ENCODE peak calls at places on chromosomes 7 and 10, in six cellular contexts. E is kidney epithelial cell; Y is NCI-H748 treated with DMSO at 0.1 percent for 48 hours; A is mesendoderm; W is AG04450; O is CD4-positive, alpha-beta T cell. C is an unnamed sample.

GRCh38 chr10:14823966-14824365 is 13.9 kb downstream of the CDNF start:
- DNase-seq in W (no peak), Y (no peak), E (no peak), O (no peak), A (peak), C (no peak)

GRCh38 chr7:75814407-75814947 is 871 bp upstream of the CCL24 start:
- DNase-seq in Y (no peak), W (no peak), A (peak), E (no peak), O (no peak), C (no peak)

GRCh38 chr10:84221916-84222315 is 3.4 kb downstream of the LRIT2 start:
- DNase-seq in O (no peak), Y (no peak), W (no peak), E (no peak), A (no peak), C (no peak)

GRCh38 chr7:106112972-106113421 is 885 bp upstream of the SYPL1 start:
- DNase-seq in E (no peak), A (no peak), O (no peak), W (no peak), Y (no peak), C (no peak)

GRCh38 chr10:114917927-114918672 is 19.9 kb upstream of the TRUB1 start:
- DNase-seq in A (peak), W (no peak), Y (peak), E (peak), O (no peak), C (no peak)

GRCh38 chr7:191105-192034 is 1.0 kb upstream of the FAM20C start:
- DNase-seq in W (peak), O (no peak), Y (no peak), A (peak), E (peak), C (no peak)

GRCh38 chr7:36979810-36980248 is 255.5 kb upstream of the AOAH start:
- DNase-seq in O (no peak), A (no peak), E (no peak), Y (no peak), W (no peak), C (peak)

GRCh38 chr7:137667633-137668387 is 179.0 kb downstream of the DGKI start:
- DNase-seq in Y (no peak), E (peak), W (peak), A (no peak), O (no peak), C (no peak)

GRCh38 chr7:103718482-103719415 is 270.7 kb downstream of the RELN start:
- DNase-seq in E (peak), Y (no peak), A (peak), W (no peak), O (no peak), C (no peak)

GRCh38 chr7:42745357-42746022 is 166.4 kb downstream of the C7orf25 start:
- DNase-seq in Y (no peak), W (no peak), O (no peak), A (peak), E (no peak), C (no peak)

C was measured in putamen.